ENCODE peak calls at places on chromosomes 6 and 20, in ten cellular contexts. One of them, this sample, is unnamed.

GRCh38 chr20:57986776-57987175 is 241.7 kb downstream of the ANKRD60 start:
- DNase-seq in NCI-H226: no peak
- DNase-seq in NCI-H2107: no peak
- DNase-seq in ACHN: no peak
- DNase-seq in WTC11: no peak
- DNase-seq in activated CD8-positive, alpha-beta memory T cell treated with anti-CD3 and anti-CD28 coated beads, Interleukin-2, amount 50 U/mL, for 4 hours: no peak
- DNase-seq in skeletal muscle cell: no peak
- DNase-seq in stimulated activated CD4-positive, alpha-beta T cell treated with anti-CD3 and anti-CD28 coated beads, Interleukin-2, amount 100 ng/mL, for 48 hours: no peak
- DNase-seq in activated CD4-positive, alpha-beta T cell treated with anti-CD3 and anti-CD28 coated beads for 24 hours: no peak
- DNase-seq in H7: no peak
- DNase-seq in this sample: no peak

GRCh38 chr6:11648889-11649288 is 111.3 kb downstream of the TMEM170B start:
- DNase-seq in NCI-H226: no peak
- DNase-seq in NCI-H2107: no peak
- DNase-seq in ACHN: no peak
- DNase-seq in WTC11: no peak
- DNase-seq in activated CD8-positive, alpha-beta memory T cell treated with anti-CD3 and anti-CD28 coated beads, Interleukin-2, amount 50 U/mL, for 4 hours: no peak
- DNase-seq in skeletal muscle cell: no peak
- DNase-seq in stimulated activated CD4-positive, alpha-beta T cell treated with anti-CD3 and anti-CD28 coated beads, Interleukin-2, amount 100 ng/mL, for 48 hours: no peak
- DNase-seq in activated CD4-positive, alpha-beta T cell treated with anti-CD3 and anti-CD28 coated beads for 24 hours: no peak
- DNase-seq in H7: no peak
- DNase-seq in this sample: no peak

GRCh38 chr20:24437322-24438090 is 31.9 kb upstream of the SYNDIG1 start:
- DNase-seq in NCI-H226: no peak
- DNase-seq in NCI-H2107: no peak
- DNase-seq in ACHN: no peak
- DNase-seq in WTC11: no peak
- DNase-seq in activated CD8-positive, alpha-beta memory T cell treated with anti-CD3 and anti-CD28 coated beads, Interleukin-2, amount 50 U/mL, for 4 hours: no peak
- DNase-seq in skeletal muscle cell: no peak
- DNase-seq in stimulated activated CD4-positive, alpha-beta T cell treated with anti-CD3 and anti-CD28 coated beads, Interleukin-2, amount 100 ng/mL, for 48 hours: no peak
- DNase-seq in activated CD4-positive, alpha-beta T cell treated with anti-CD3 and anti-CD28 coated beads for 24 hours: no peak
- DNase-seq in H7: no peak
- DNase-seq in this sample: no peak

GRCh38 chr6:144918073-144918472 is 632.9 kb downstream of the UTRN start:
- DNase-seq in NCI-H226: no peak
- DNase-seq in NCI-H2107: no peak
- DNase-seq in ACHN: no peak
- DNase-seq in WTC11: no peak
- DNase-seq in activated CD8-positive, alpha-beta memory T cell treated with anti-CD3 and anti-CD28 coated beads, Interleukin-2, amount 50 U/mL, for 4 hours: no peak
- DNase-seq in skeletal muscle cell: no peak
- DNase-seq in stimulated activated CD4-positive, alpha-beta T cell treated with anti-CD3 and anti-CD28 coated beads, Interleukin-2, amount 100 ng/mL, for 48 hours: no peak
- DNase-seq in activated CD4-positive, alpha-beta T cell treated with anti-CD3 and anti-CD28 coated beads for 24 hours: no peak
- DNase-seq in H7: no peak
- DNase-seq in this sample: no peak

GRCh38 chr6:140463312-140463710 is 1088.9 kb upstream of the CITED2 start:
- DNase-seq in NCI-H226: no peak
- DNase-seq in NCI-H2107: no peak
- DNase-seq in ACHN: no peak
- DNase-seq in WTC11: no peak
- DNase-seq in activated CD8-positive, alpha-beta memory T cell treated with anti-CD3 and anti-CD28 coated beads, Interleukin-2, amount 50 U/mL, for 4 hours: no peak
- DNase-seq in skeletal muscle cell: no peak
- DNase-seq in stimulated activated CD4-positive, alpha-beta T cell treated with anti-CD3 and anti-CD28 coated beads, Interleukin-2, amount 100 ng/mL, for 48 hours: no peak
- DNase-seq in activated CD4-positive, alpha-beta T cell treated with anti-CD3 and anti-CD28 coated beads for 24 hours: no peak
- DNase-seq in H7: no peak
- DNase-seq in this sample: no peak

GRCh38 chr20:50478162-50479036 is 31.8 kb upstream of the PTPN1 start:
- DNase-seq in NCI-H226: no peak
- DNase-seq in NCI-H2107: no peak
- DNase-seq in ACHN: peak; percentile 40
- DNase-seq in WTC11: peak; percentile 78
- DNase-seq in activated CD8-positive, alpha-beta memory T cell treated with anti-CD3 and anti-CD28 coated beads, Interleukin-2, amount 50 U/mL, for 4 hours: peak; percentile 72
- DNase-seq in skeletal muscle cell: no peak
- DNase-seq in stimulated activated CD4-positive, alpha-beta T cell treated with anti-CD3 and anti-CD28 coated beads, Interleukin-2, amount 100 ng/mL, for 48 hours: peak; percentile 65
- DNase-seq in activated CD4-positive, alpha-beta T cell treated with anti-CD3 and anti-CD28 coated beads for 24 hours: peak; percentile 56
- DNase-seq in H7: peak; percentile 74
- DNase-seq in this sample: peak; percentile 30

GRCh38 chr6:11996751-11997150 is 15.4 kb upstream of the HIVEP1 start:
- DNase-seq in NCI-H226: no peak
- DNase-seq in NCI-H2107: no peak
- DNase-seq in ACHN: no peak
- DNase-seq in WTC11: no peak
- DNase-seq in activated CD8-positive, alpha-beta memory T cell treated with anti-CD3 and anti-CD28 coated beads, Interleukin-2, amount 50 U/mL, for 4 hours: no peak
- DNase-seq in skeletal muscle cell: no peak
- DNase-seq in stimulated activated CD4-positive, alpha-beta T cell treated with anti-CD3 and anti-CD28 coated beads, Interleukin-2, amount 100 ng/mL, for 48 hours: no peak
- DNase-seq in activated CD4-positive, alpha-beta T cell treated with anti-CD3 and anti-CD28 coated beads for 24 hours: no peak
- DNase-seq in H7: no peak
- DNase-seq in this sample: no peak

GRCh38 chr20:2822073-2822472 is 5.9 kb downstream of the TMEM239 start:
- DNase-seq in NCI-H226: peak; percentile 40
- DNase-seq in NCI-H2107: no peak
- DNase-seq in ACHN: no peak
- DNase-seq in WTC11: no peak
- DNase-seq in activated CD8-positive, alpha-beta memory T cell treated with anti-CD3 and anti-CD28 coated beads, Interleukin-2, amount 50 U/mL, for 4 hours: peak; percentile 48
- DNase-seq in skeletal muscle cell: peak; percentile 31
- DNase-seq in stimulated activated CD4-positive, alpha-beta T cell treated with anti-CD3 and anti-CD28 coated beads, Interleukin-2, amount 100 ng/mL, for 48 hours: no peak
- DNase-seq in activated CD4-positive, alpha-beta T cell treated with anti-CD3 and anti-CD28 coated beads for 24 hours: no peak
- DNase-seq in H7: peak; percentile 56
- DNase-seq in this sample: no peak

GRCh38 chr6:42239736-42240375 is 22.2 kb upstream of the MRPS10 start:
- DNase-seq in NCI-H226: peak; percentile 35
- DNase-seq in NCI-H2107: no peak
- DNase-seq in ACHN: no peak
- DNase-seq in WTC11: no peak
- DNase-seq in activated CD8-positive, alpha-beta memory T cell treated with anti-CD3 and anti-CD28 coated beads, Interleukin-2, amount 50 U/mL, for 4 hours: no peak
- DNase-seq in skeletal muscle cell: no peak
- DNase-seq in stimulated activated CD4-positive, alpha-beta T cell treated with anti-CD3 and anti-CD28 coated beads, Interleukin-2, amount 100 ng/mL, for 48 hours: no peak
- DNase-seq in activated CD4-positive, alpha-beta T cell treated with anti-CD3 and anti-CD28 coated beads for 24 hours: no peak
- DNase-seq in H7: no peak
- DNase-seq in this sample: no peak

GRCh38 chr6:16473184-16473907 is 235.0 kb downstream of the GMPR start:
- DNase-seq in NCI-H226: no peak
- DNase-seq in NCI-H2107: no peak
- DNase-seq in ACHN: no peak
- DNase-seq in WTC11: no peak
- DNase-seq in activated CD8-positive, alpha-beta memory T cell treated with anti-CD3 and anti-CD28 coated beads, Interleukin-2, amount 50 U/mL, for 4 hours: no peak
- DNase-seq in skeletal muscle cell: no peak
- DNase-seq in stimulated activated CD4-positive, alpha-beta T cell treated with anti-CD3 and anti-CD28 coated beads, Interleukin-2, amount 100 ng/mL, for 48 hours: no peak
- DNase-seq in activated CD4-positive, alpha-beta T cell treated with anti-CD3 and anti-CD28 coated beads for 24 hours: no peak
- DNase-seq in H7: no peak
- DNase-seq in this sample: no peak

GRCh38 chr6:10177703-10178102 is 237.2 kb downstream of the TFAP2A start:
- DNase-seq in NCI-H226: peak; percentile 84
- DNase-seq in NCI-H2107: no peak
- DNase-seq in ACHN: peak; percentile 72
- DNase-seq in WTC11: no peak
- DNase-seq in activated CD8-positive, alpha-beta memory T cell treated with anti-CD3 and anti-CD28 coated beads, Interleukin-2, amount 50 U/mL, for 4 hours: no peak
- DNase-seq in skeletal muscle cell: no peak
- DNase-seq in stimulated activated CD4-positive, alpha-beta T cell treated with anti-CD3 and anti-CD28 coated beads, Interleukin-2, amount 100 ng/mL, for 48 hours: no peak
- DNase-seq in activated CD4-positive, alpha-beta T cell treated with anti-CD3 and anti-CD28 coated beads for 24 hours: no peak
- DNase-seq in H7: no peak
- DNase-seq in this sample: no peak

GRCh38 chr6:153625089-153625488 is 414.0 kb upstream of the OPRM1 start:
- DNase-seq in NCI-H226: peak; percentile 85
- DNase-seq in NCI-H2107: no peak
- DNase-seq in ACHN: peak; percentile 22
- DNase-seq in WTC11: no peak
- DNase-seq in activated CD8-positive, alpha-beta memory T cell treated with anti-CD3 and anti-CD28 coated beads, Interleukin-2, amount 50 U/mL, for 4 hours: no peak
- DNase-seq in skeletal muscle cell: peak; percentile 65
- DNase-seq in stimulated activated CD4-positive, alpha-beta T cell treated with anti-CD3 and anti-CD28 coated beads, Interleukin-2, amount 100 ng/mL, for 48 hours: no peak
- DNase-seq in activated CD4-positive, alpha-beta T cell treated with anti-CD3 and anti-CD28 coated beads for 24 hours: no peak
- DNase-seq in H7: no peak
- DNase-seq in this sample: no peak

GRCh38 chr6:73722318-73723060 is 26.5 kb downstream of the CD109 start:
- DNase-seq in NCI-H226: peak; percentile 51
- DNase-seq in NCI-H2107: no peak
- DNase-seq in ACHN: peak; percentile 66
- DNase-seq in WTC11: no peak
- DNase-seq in activated CD8-positive, alpha-beta memory T cell treated with anti-CD3 and anti-CD28 coated beads, Interleukin-2, amount 50 U/mL, for 4 hours: no peak
- DNase-seq in skeletal muscle cell: peak; percentile 85
- DNase-seq in stimulated activated CD4-positive, alpha-beta T cell treated with anti-CD3 and anti-CD28 coated beads, Interleukin-2, amount 100 ng/mL, for 48 hours: no peak
- DNase-seq in activated CD4-positive, alpha-beta T cell treated with anti-CD3 and anti-CD28 coated beads for 24 hours: peak; percentile 4
- DNase-seq in H7: no peak
- DNase-seq in this sample: no peak

GRCh38 chr20:3243718-3244358 is 4.8 kb upstream of the SLC4A11 start:
- DNase-seq in NCI-H226: no peak
- DNase-seq in NCI-H2107: no peak
- DNase-seq in ACHN: no peak
- DNase-seq in WTC11: no peak
- DNase-seq in activated CD8-positive, alpha-beta memory T cell treated with anti-CD3 and anti-CD28 coated beads, Interleukin-2, amount 50 U/mL, for 4 hours: no peak
- DNase-seq in skeletal muscle cell: no peak
- DNase-seq in stimulated activated CD4-positive, alpha-beta T cell treated with anti-CD3 and anti-CD28 coated beads, Interleukin-2, amount 100 ng/mL, for 48 hours: no peak
- DNase-seq in activated CD4-positive, alpha-beta T cell treated with anti-CD3 and anti-CD28 coated beads for 24 hours: no peak
- DNase-seq in H7: no peak
- DNase-seq in this sample: no peak

GRCh38 chr20:61954276-61955021 is 111.2 kb downstream of the TAF4 start:
- DNase-seq in NCI-H226: no peak
- DNase-seq in NCI-H2107: no peak
- DNase-seq in ACHN: no peak
- DNase-seq in WTC11: no peak
- DNase-seq in activated CD8-positive, alpha-beta memory T cell treated with anti-CD3 and anti-CD28 coated beads, Interleukin-2, amount 50 U/mL, for 4 hours: no peak
- DNase-seq in skeletal muscle cell: no peak
- DNase-seq in stimulated activated CD4-positive, alpha-beta T cell treated with anti-CD3 and anti-CD28 coated beads, Interleukin-2, amount 100 ng/mL, for 48 hours: no peak
- DNase-seq in activated CD4-positive, alpha-beta T cell treated with anti-CD3 and anti-CD28 coated beads for 24 hours: no peak
- DNase-seq in H7: no peak
- DNase-seq in this sample: peak; percentile 79

GRCh38 chr6:106799008-106799952 is 169.9 kb downstream of the QRSL1 start:
- DNase-seq in NCI-H226: peak; percentile 42
- DNase-seq in NCI-H2107: peak; percentile 15
- DNase-seq in ACHN: peak; percentile 88
- DNase-seq in WTC11: no peak
- DNase-seq in activated CD8-positive, alpha-beta memory T cell treated with anti-CD3 and anti-CD28 coated beads, Interleukin-2, amount 50 U/mL, for 4 hours: no peak
- DNase-seq in skeletal muscle cell: peak; percentile 35
- DNase-seq in stimulated activated CD4-positive, alpha-beta T cell treated with anti-CD3 and anti-CD28 coated beads, Interleukin-2, amount 100 ng/mL, for 48 hours: no peak
- DNase-seq in activated CD4-positive, alpha-beta T cell treated with anti-CD3 and anti-CD28 coated beads for 24 hours: no peak
- DNase-seq in H7: no peak
- DNase-seq in this sample: no peak

GRCh38 chr6:25050356-25050755 is 114.6 kb upstream of the RIPOR2 start:
- DNase-seq in NCI-H226: no peak
- DNase-seq in NCI-H2107: no peak
- DNase-seq in ACHN: no peak
- DNase-seq in WTC11: no peak
- DNase-seq in activated CD8-positive, alpha-beta memory T cell treated with anti-CD3 and anti-CD28 coated beads, Interleukin-2, amount 50 U/mL, for 4 hours: peak; percentile 57
- DNase-seq in skeletal muscle cell: peak; percentile 47
- DNase-seq in stimulated activated CD4-positive, alpha-beta T cell treated with anti-CD3 and anti-CD28 coated beads, Interleukin-2, amount 100 ng/mL, for 48 hours: no peak
- DNase-seq in activated CD4-positive, alpha-beta T cell treated with anti-CD3 and anti-CD28 coated beads for 24 hours: peak; percentile 22
- DNase-seq in H7: no peak
- DNase-seq in this sample: no peak

This sample was measured in SHP77 treated with DMSO at 0.1 percent for 48 hours.